ENCODE peak calls at places on chromosome 2, in four cellular contexts. X is epithelial cell of esophagus, G is AG08396, N is T-helper 2 cell. D is an unnamed sample.

GRCh38 chr2:190182071-190182524 is 119.6 kb upstream of the MSTN start:
- DNase-seq in X (no peak), N (no peak), G (no peak), D (no peak)

GRCh38 chr2:121368841-121369240 is 83.8 kb upstream of the TFCP2L1 start:
- DNase-seq in G (no peak), X (no peak), N (no peak), D (no peak)

GRCh38 chr2:46651363-46652099 is 172.2 kb downstream of the TMEM247 start:
- DNase-seq in X (no peak), G (no peak), N (no peak), D (no peak)

GRCh38 chr2:6960659-6961058 is 43.4 kb downstream of the RNF144A start:
- DNase-seq in X (no peak), N (no peak), G (no peak), D (no peak)

GRCh38 chr2:218960196-218961165 is 1.0 kb downstream of the CDK5R2 start:
- DNase-seq in G (no peak), N (no peak), X (no peak), D (no peak)

GRCh38 chr2:2839393-2840096 is 508.5 kb upstream of the MYT1L start:
- DNase-seq in G (no peak), X (no peak), N (no peak), D (no peak)

GRCh38 chr2:177284531-177284930 is 20.0 kb upstream of the NFE2L2 start:
- DNase-seq in G (no peak), X (no peak), N (no peak), D (no peak)

GRCh38 chr2:64214281-64215115 is 70.3 kb upstream of the PELI1 start:
- DNase-seq in N (peak; percentile 22), G (no peak), X (peak; percentile 81), D (no peak)

GRCh38 chr2:105760191-105760590 is 15.5 kb downstream of the NCK2 start:
- DNase-seq in N (no peak), X (no peak), G (no peak), D (no peak)

D was measured in AG09319.